ENCODE peak calls at places on chromosome 21, in seven cellular contexts. J, W, Z, I, R, T and C are unnamed samples. For H3K4me1, the result is how much of the 10 kb centered on the place peaks cover.

GRCh38 chr21:25563399-25564116 is 43.7 kb downstream of the MRPL39 start:
- DNase-seq in J (no peak), W (no peak), Z (peak), I (no peak), R (no peak), T (no peak), C (no peak)

GRCh38 chr21:38326899-38327298 is 70.1 kb downstream of the KCNJ15 start:
- DNase-seq in J (no peak), W (no peak), Z (no peak), I (no peak), R (no peak), T (no peak), C (no peak)

GRCh38 chr21:31660134-31660565 is 657 bp downstream of the SOD1 start:
- DNase-seq in J (no peak), W (peak), Z (no peak), I (no peak), R (peak), T (peak), C (no peak)

GRCh38 chr21:34202553-34203332 is 129.4 kb downstream of the MRPS6 start:
- DNase-seq in J (peak), W (no peak), Z (no peak), I (no peak), R (peak), T (peak), C (peak)

GRCh38 chr21:26945916-26946315 is 21.0 kb downstream of the ADAMTS5 start:
- DNase-seq in J (no peak), W (no peak), Z (no peak), I (no peak), R (peak), T (peak), C (no peak)

GRCh38 chr21:33884361-33885157 is 31.0 kb downstream of the ATP5PO start:
- DNase-seq in J (no peak), W (no peak), Z (peak), I (no peak), R (no peak), T (no peak), C (peak)

GRCh38 chr21:32371913-32372314 is 20.9 kb downstream of the URB1 start:
- DNase-seq in J (peak), W (no peak), Z (peak), I (peak), R (no peak), T (no peak), C (peak)

GRCh38 chr21:37619464-37619974 is 252.9 kb downstream of the DYRK1A start:
- DNase-seq in J (no peak), W (no peak), Z (no peak), I (no peak), R (no peak), T (no peak), C (peak)

GRCh38 chr21:18153063-18153462 is 91.6 kb upstream of the CHODL start:
- DNase-seq in J (no peak), W (no peak), Z (no peak), I (no peak), R (no peak), T (no peak), C (no peak)

GRCh38 chr21:21712761-21713558 is 714.8 kb downstream of the NCAM2 start:
- DNase-seq in J (no peak), W (no peak), Z (peak), I (no peak), R (no peak), T (no peak), C (no peak)

GRCh38 chr21:39077816-39078215 is 105.4 kb downstream of the PSMG1 start:
- DNase-seq in J (no peak), W (no peak), Z (no peak), I (no peak), R (no peak), T (no peak), C (no peak)

GRCh38 chr21:43667191-43667904 is 8.0 kb downstream of the RRP1B start:
- DNase-seq in J (no peak), W (no peak), Z (peak), I (no peak), R (no peak), T (no peak), C (no peak)

GRCh38 chr21:43733060-43733459 is 14.1 kb downstream of the PDXK start:
- DNase-seq in J (no peak), W (no peak), Z (no peak), I (no peak), R (no peak), T (no peak), C (no peak)

GRCh38 chr21:34986561-34987533 is 62.3 kb downstream of the RUNX1 start:
- DNase-seq in J (no peak), W (no peak), Z (peak), I (no peak), R (peak), T (no peak), C (peak)

GRCh38 chr21:42973991-42974831 is at the start of gene PKNOX1:
- DNase-seq in J (peak), W (peak), Z (peak), I (peak), R (peak), T (peak), C (peak)

GRCh38 chr21:32135401-32136363 is 143.2 kb downstream of the MIS18A start:
- DNase-seq in J (no peak), W (no peak), Z (peak), I (no peak), R (no peak), T (no peak), C (no peak)

GRCh38 chr21:25385912-25386474 is 221.3 kb downstream of the MRPL39 start:
- DNase-seq in J (peak), W (peak), Z (peak), I (no peak), R (peak), T (no peak), C (no peak)

GRCh38 chr21:17454315-17455027 is 58.4 kb upstream of the CXADR start:
- DNase-seq in J (peak), W (peak), Z (peak), I (peak), R (peak), T (no peak), C (peak)

GRCh38 chr21:34544032-34544496 is 32.1 kb upstream of the KCNE1 start:
- DNase-seq in J (peak), W (peak), Z (peak), I (peak), R (peak), T (peak), C (peak)

GRCh38 chr21:36481639-36482038 is 1.7 kb upstream of the CLDN14 start:
- DNase-seq in J (no peak), W (no peak), Z (no peak), I (no peak), R (no peak), T (no peak), C (no peak)

GRCh38 chr21:38351961-38352521 is 95.2 kb downstream of the KCNJ15 start:
- DNase-seq in J (no peak), W (peak), Z (peak), I (no peak), R (peak), T (no peak), C (peak)

GRCh38 chr21:20741445-20741844 is 256.8 kb upstream of the NCAM2 start:
- DNase-seq in J (no peak), W (no peak), Z (no peak), I (no peak), R (no peak), T (no peak), C (no peak)

GRCh38 chr21:35753308-35753707 is 307.0 kb downstream of the SETD4 start:
- DNase-seq in J (no peak), W (no peak), Z (no peak), I (no peak), R (no peak), T (no peak), C (no peak)

GRCh38 chr21:14901482-14901958 is 163.3 kb downstream of the NRIP1 start:
- DNase-seq in J (no peak), W (no peak), Z (peak), I (no peak), R (no peak), T (no peak), C (peak)

GRCh38 chr21:32306021-32306780 is 7.5 kb downstream of the MRAP start:
- DNase-seq in J (no peak), W (no peak), Z (no peak), I (no peak), R (peak), T (no peak), C (no peak)

DNA sequence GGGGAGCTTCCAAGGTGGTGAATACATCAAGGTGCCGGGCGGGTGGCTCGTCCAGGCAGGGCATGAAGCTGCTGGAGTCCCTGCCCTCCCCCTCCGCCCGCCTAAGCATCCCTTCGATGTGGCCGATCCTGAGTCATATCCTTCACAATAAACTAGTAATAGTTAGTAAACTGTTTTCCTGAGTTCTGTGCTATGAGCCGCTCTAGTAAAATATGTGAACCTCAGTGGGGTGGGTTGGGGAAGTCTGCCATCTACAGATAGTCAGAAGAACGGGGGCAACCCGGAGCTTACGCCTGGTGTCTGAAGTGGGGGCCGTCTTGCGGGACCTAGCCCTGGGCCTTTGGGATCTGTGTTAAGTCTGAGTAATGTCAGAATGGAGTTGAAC is 21.6 kb downstream of the C2CD2 start:
- DNase-seq in J (peak), W (no peak), Z (peak), I (no peak), R (no peak), T (no peak), C (peak)
- TF ChIP-seq CTCF in J (no peak), W (no peak), Z (peak), I (no peak), R (no peak), T (no peak), C (peak)

GRCh38 chr21:46221664-46222435 is 6.7 kb downstream of the LSS start:
- DNase-seq in J (no peak), W (no peak), Z (no peak), I (no peak), R (no peak), T (no peak), C (no peak)
- H3K4me1 ChIP-seq in J (under half), W (under half), Z (under half), I (under half), R (under half), T (under half), C (under half)

GRCh38 chr21:29660047-29660720 is 279.6 kb downstream of the GRIK1 start:
- DNase-seq in J (no peak), W (no peak), Z (no peak), I (no peak), R (no peak), T (no peak), C (no peak)

GRCh38 chr21:29658934-29659203 is 280.9 kb downstream of the GRIK1 start:
- DNase-seq in J (no peak), W (no peak), Z (no peak), I (no peak), R (no peak), T (no peak), C (no peak)

GRCh38 chr21:29664615-29665014 is 275.2 kb downstream of the GRIK1 start:
- DNase-seq in J (no peak), W (no peak), Z (no peak), I (no peak), R (no peak), T (no peak), C (no peak)

GRCh38 chr21:29658177-29658933 is 281.4 kb downstream of the GRIK1 start:
- DNase-seq in J (no peak), W (no peak), Z (no peak), I (no peak), R (no peak), T (no peak), C (no peak)

GRCh38 chr21:29661672-29662442 is 277.9 kb downstream of the GRIK1 start:
- DNase-seq in J (no peak), W (no peak), Z (no peak), I (no peak), R (no peak), T (no peak), C (no peak)
- TF ChIP-seq CTCF in J (no peak), W (no peak), Z (no peak), I (no peak), R (no peak), T (no peak), C (no peak)

GRCh38 chr21:44952929-44953627 is 13.2 kb downstream of the SLX9 start:
- DNase-seq in J (no peak), W (no peak), Z (no peak), I (no peak), R (no peak), T (no peak), C (no peak)
- H3K4me1 ChIP-seq in J (under half), W (under half), Z (under half), I (under half), R (under half), T (under half), C (under half)

GRCh38 chr21:16002872-16003466 is 273.2 kb downstream of the USP25 start:
- DNase-seq in J (no peak), W (no peak), Z (no peak), I (no peak), R (peak), T (no peak), C (no peak)
- TF ChIP-seq CTCF in J (no peak), W (peak), Z (peak), I (peak), R (peak), T (no peak), C (peak)